ENCODE peak calls at places on chromosomes 13 and 19, in ten cellular contexts. L, K, Y, P, Q, G, X, D, H and I are unnamed samples.

GRCh38 chr13:39527961-39528720 is 74.9 kb downstream of the LHFPL6 start:
- DNase-seq in L (peak), K (peak), Y (peak), P (no peak), Q (no peak), G (no peak), X (no peak), D (peak), H (no peak), I (peak)

GRCh38 chr19:45947926-45948325 is 25.7 kb downstream of the NOVA2 start:
- DNase-seq in L (peak), K (no peak), Y (no peak), P (no peak), Q (no peak), G (no peak), X (no peak), D (no peak), H (no peak), I (peak)

GRCh38 chr19:33604651-33605050 is 17.1 kb upstream of the CHST8 start:
- DNase-seq in L (no peak), K (no peak), Y (no peak), P (no peak), Q (no peak), G (no peak), X (no peak), D (no peak), H (no peak), I (no peak)

GRCh38 chr13:66405908-66406802 is 824.0 kb downstream of the PCDH9 start:
- DNase-seq in L (peak), K (peak), Y (peak), P (no peak), Q (no peak), G (no peak), X (peak), D (no peak), H (no peak), I (peak)

GRCh38 chr19:4015705-4016402 is 8.3 kb downstream of the PIAS4 start:
- DNase-seq in L (no peak), K (no peak), Y (no peak), P (peak), Q (no peak), G (peak), X (peak), D (no peak), H (peak), I (no peak)

GRCh38 chr13:105363747-105364177 is 1171.7 kb downstream of the EFNB2 start:
- DNase-seq in L (no peak), K (no peak), Y (peak), P (no peak), Q (no peak), G (no peak), X (no peak), D (no peak), H (no peak), I (no peak)

GRCh38 chr13:31485183-31485582 is 254.1 kb upstream of the RXFP2 start:
- DNase-seq in L (no peak), K (no peak), Y (peak), P (no peak), Q (no peak), G (no peak), X (no peak), D (no peak), H (no peak), I (no peak)

GRCh38 chr19:41546386-41546789 is 29.6 kb upstream of the CEACAM21 start:
- DNase-seq in L (no peak), K (no peak), Y (no peak), P (no peak), Q (no peak), G (no peak), X (no peak), D (no peak), H (no peak), I (no peak)

GRCh38 chr19:3387645-3388589 is 21.5 kb downstream of the NFIC start:
- DNase-seq in L (no peak), K (no peak), Y (no peak), P (peak), Q (peak), G (peak), X (peak), D (peak), H (peak), I (no peak)

GRCh38 chr13:47959468-47960088 is 41.5 kb downstream of the SUCLA2 start:
- DNase-seq in L (no peak), K (no peak), Y (no peak), P (no peak), Q (no peak), G (no peak), X (no peak), D (no peak), H (no peak), I (no peak)

GRCh38 chr13:105159794-105160193 is 1375.7 kb downstream of the EFNB2 start:
- DNase-seq in L (no peak), K (no peak), Y (no peak), P (no peak), Q (no peak), G (no peak), X (no peak), D (no peak), H (no peak), I (no peak)

DNA sequence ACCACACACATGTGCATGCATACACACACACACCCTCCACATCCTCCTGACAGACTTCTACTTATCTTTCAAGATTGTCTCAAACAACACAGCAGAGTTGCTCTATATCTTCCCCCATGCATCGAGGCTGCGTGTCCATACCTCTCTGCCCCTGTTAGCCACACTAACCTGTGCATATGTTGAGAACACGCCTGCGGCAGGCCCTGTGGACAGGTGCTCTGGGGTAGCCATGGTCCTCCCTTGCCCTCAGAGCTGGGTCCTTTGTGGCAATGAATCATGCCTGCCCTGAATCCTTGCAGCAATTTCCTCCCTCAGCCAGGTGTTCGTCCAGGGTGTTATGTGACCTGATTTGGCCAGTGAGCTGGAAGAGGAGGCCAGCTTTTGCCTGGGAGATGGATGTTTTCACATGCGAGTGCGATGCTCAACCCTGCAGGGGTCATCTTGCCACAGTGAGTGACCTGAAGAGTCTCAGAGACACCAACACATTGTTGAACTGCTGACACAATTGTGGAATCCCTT is 213.3 kb downstream of the KATNAL1 start:
- DNase-seq in L (no peak), K (no peak), Y (no peak), P (no peak), Q (no peak), G (no peak), X (no peak), D (no peak), H (no peak), I (no peak)
- TF ChIP-seq CTCF in L (no peak), K (no peak), Y (no peak), P (no peak), Q (no peak), G (no peak), X (no peak), D (no peak), H (no peak), I (no peak)

GRCh38 chr19:38209671-38210457 is 14.2 kb downstream of the DPF1 start:
- DNase-seq in L (no peak), K (no peak), Y (peak), P (no peak), Q (no peak), G (peak), X (peak), D (no peak), H (peak), I (no peak)
- H3K4me3 ChIP-seq in L (no peak), K (peak), Y (peak), P (peak), Q (no peak), G (no peak), X (peak), D (no peak), H (no peak), I (peak)

GRCh38 chr13:98829541-98829940 is 77.1 kb upstream of the SLC15A1 start:
- DNase-seq in L (no peak), K (no peak), Y (no peak), P (no peak), Q (no peak), G (no peak), X (no peak), D (no peak), H (no peak), I (no peak)

GRCh38 chr13:98828614-98829013 is 76.1 kb upstream of the SLC15A1 start:
- DNase-seq in L (no peak), K (no peak), Y (no peak), P (no peak), Q (no peak), G (no peak), X (no peak), D (no peak), H (no peak), I (no peak)

GRCh38 chr13:98826156-98826555 is 73.7 kb upstream of the SLC15A1 start:
- DNase-seq in L (no peak), K (no peak), Y (peak), P (no peak), Q (no peak), G (no peak), X (no peak), D (no peak), H (no peak), I (no peak)

GRCh38 chr13:98825659-98826058 is 73.2 kb upstream of the SLC15A1 start:
- DNase-seq in L (no peak), K (no peak), Y (no peak), P (no peak), Q (no peak), G (no peak), X (no peak), D (no peak), H (no peak), I (no peak)

DNA sequence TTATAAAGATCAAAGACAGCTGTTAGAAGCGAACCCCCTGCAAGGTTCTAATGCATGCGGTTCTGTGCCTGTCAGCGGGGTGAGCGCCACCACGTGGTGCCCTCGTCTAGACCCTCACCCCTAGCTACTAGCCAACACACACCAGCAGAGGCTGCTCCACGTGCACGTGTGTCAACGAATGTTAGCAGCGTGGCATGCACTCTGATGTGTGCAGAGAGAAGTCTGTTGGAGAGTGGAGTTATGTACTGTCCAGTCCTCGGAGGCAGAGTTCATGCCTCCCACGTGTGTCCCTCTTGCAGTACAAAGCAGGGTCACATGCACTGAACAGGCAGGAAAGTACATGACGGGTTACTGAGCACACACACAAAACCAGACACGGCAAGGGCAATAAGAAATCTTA is 75.0 kb upstream of the SLC15A1 start:
- DNase-seq in L (no peak), K (no peak), Y (no peak), P (no peak), Q (no peak), G (no peak), X (no peak), D (no peak), H (no peak), I (no peak)
- TF ChIP-seq CTCF in L (peak), K (no peak), Y (no peak), P (no peak), Q (no peak), G (no peak), X (no peak), D (no peak), H (no peak), I (no peak)

GRCh38 chr13:33745370-33746324 is 72.3 kb upstream of the RFC3 start:
- DNase-seq in L (no peak), K (no peak), Y (no peak), P (no peak), Q (no peak), G (no peak), X (no peak), D (no peak), H (no peak), I (no peak)
- H3K4me3 ChIP-seq in L (no peak), K (no peak), Y (no peak), P (no peak), Q (no peak), G (no peak), X (no peak), D (no peak), H (no peak), I (no peak)

GRCh38 chr19:17716309-17716929 is 2.9 kb upstream of the MAP1S start:
- DNase-seq in L (no peak), K (no peak), Y (no peak), P (no peak), Q (no peak), G (no peak), X (no peak), D (no peak), H (no peak), I (no peak)
- TF ChIP-seq CTCF in L (peak), K (peak), Y (peak), P (no peak), Q (no peak), G (no peak), X (no peak), D (no peak), H (no peak), I (no peak)

DNA sequence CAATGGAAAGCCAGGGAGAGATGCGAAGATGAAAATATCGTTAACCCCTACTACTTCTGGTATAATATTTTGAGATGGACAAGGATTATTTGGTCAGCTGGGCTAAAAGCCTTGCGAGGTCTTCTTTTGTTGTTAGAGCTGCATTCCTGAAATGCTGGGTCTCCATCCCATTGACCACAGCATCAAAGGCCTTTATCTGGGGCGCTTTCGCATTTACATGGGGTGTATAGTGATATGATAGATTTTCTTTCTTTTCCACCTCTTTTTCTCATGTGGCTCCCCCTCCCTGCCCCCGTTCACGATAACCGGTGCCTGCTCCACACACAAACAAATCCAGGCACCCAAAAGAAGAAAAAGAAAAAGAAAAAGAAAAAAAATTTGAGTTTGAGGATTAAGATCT is 77.5 kb downstream of the ZNF536 start:
- DNase-seq in L (peak), K (no peak), Y (no peak), P (no peak), Q (no peak), G (no peak), X (no peak), D (no peak), H (no peak), I (no peak)
- H3K4me3 ChIP-seq in L (peak), K (no peak), Y (no peak), P (peak), Q (no peak), G (no peak), X (peak), D (no peak), H (peak), I (peak)

DNA sequence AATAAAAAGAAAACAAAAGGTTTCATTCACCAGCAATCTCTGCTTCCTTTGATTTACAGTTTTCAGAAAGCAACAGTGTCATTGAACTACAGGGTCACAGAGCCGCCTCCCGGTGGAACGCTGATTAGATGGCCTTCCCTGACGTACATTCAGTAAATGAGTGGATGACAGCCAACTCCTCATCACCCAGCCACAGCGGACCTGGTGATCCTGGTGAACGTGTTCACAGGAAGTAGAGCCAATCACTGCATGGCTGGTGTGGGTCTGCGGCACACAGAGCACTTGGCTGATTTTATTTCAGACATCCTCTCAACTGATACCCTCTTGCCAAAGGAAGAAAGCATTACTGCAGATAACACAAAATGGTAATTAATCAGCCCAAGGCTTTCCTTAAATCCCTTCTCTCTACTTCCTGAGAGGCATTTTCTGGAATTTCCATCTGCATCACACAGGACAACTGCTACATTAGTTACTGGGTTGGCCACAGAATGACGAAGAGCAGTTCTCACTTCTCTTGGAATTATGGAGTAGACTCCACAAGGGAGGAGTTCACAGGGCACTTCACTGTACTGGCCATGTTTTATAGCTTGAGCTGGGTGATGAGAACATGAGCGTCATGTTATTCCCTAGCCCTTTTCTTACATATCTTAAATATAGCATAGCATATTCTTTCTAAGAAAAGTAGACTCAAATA is 84.0 kb upstream of the SLC7A1 start:
- DNase-seq in L (no peak), K (no peak), Y (peak), P (no peak), Q (no peak), G (no peak), X (no peak), D (no peak), H (peak), I (no peak)
- TF ChIP-seq CTCF in L (no peak), K (no peak), Y (no peak), P (no peak), Q (no peak), G (no peak), X (no peak), D (no peak), H (no peak), I (no peak)

DNA sequence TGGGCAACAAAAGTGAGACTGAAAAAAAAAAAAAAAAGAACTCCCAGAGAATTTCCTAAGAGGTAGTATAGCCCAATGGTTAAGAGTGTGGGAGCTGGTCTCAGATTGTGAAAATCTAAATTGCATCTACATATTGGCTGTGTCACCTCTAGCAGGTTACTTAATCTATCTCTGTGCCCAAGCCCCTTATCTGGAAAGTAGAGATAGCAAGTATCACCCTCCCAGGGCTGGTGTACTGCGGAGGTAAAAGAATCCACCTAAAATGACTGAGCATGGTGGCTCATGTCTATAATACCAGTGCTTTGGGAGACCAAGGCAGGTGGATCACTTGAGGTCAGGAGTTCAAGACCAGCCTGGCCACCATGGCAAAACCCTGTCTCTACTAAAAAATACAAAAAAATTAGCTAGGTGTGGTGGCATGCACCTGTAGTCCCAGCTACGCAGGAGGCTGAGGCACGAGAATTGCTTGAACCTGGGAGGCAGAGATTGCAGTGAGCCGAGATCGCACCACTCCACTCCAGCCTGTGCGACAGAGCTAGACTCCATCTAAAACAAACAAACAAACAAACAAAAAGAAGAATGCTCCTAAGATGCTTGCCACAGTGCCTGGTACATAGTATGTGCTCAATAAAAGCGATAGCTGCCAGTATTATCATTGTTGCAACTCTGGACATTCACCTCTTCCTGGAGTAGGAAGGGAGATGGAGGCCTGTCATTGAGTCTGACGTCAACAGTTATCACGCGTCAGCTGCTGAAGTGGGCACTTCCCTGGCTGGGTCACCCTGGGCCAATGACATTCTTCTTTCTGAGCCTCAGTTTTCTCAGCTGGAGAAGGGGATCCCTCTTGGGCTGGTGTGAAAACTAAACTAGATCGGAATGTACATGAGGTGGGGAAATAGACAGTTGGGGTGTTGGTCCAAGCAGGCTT is 4.0 kb upstream of the PLAUR start:
- DNase-seq in L (no peak), K (no peak), Y (no peak), P (no peak), Q (no peak), G (no peak), X (no peak), D (no peak), H (no peak), I (no peak)
- H3K4me3 ChIP-seq in L (no peak), K (no peak), Y (no peak), P (no peak), Q (no peak), G (no peak), X (no peak), D (no peak), H (no peak), I (no peak)